ENCODE peak calls at places on chromosomes 7 and 10, in five cellular contexts. L is thoracic aorta, M is stomach, R is coronary artery, C is uterus. I is an unnamed sample.

GRCh38 chr10:85111271-85111670 is 782.9 kb downstream of the CCSER2 start:
- DNase-seq in L (no peak), M (no peak), R (no peak), C (no peak), I (no peak)

GRCh38 chr10:16828114-16828568 is 10.9 kb upstream of the RSU1 start:
- DNase-seq in L (no peak), M (peak; percentile 48), R (peak; percentile 78), C (peak; percentile 58), I (no peak)

GRCh38 chr10:12448340-12448728 is 99.0 kb downstream of the CAMK1D start:
- DNase-seq in L (no peak), M (no peak), R (no peak), C (no peak), I (no peak)

GRCh38 chr7:30074422-30075030 is 46.3 kb downstream of the PLEKHA8 start:
- DNase-seq in L (no peak), M (no peak), R (no peak), C (no peak), I (no peak)

GRCh38 chr10:96470108-96470743 is 43.5 kb downstream of the TLL2 start:
- DNase-seq in L (no peak), M (peak; percentile 31), R (no peak), C (no peak), I (no peak)

GRCh38 chr10:106997721-106998120 is 166.8 kb downstream of the SORCS1 start:
- DNase-seq in L (no peak), M (no peak), R (no peak), C (no peak), I (peak; percentile 19)

GRCh38 chr7:22270371-22270770 is 86.6 kb downstream of the RAPGEF5 start:
- DNase-seq in L (no peak), M (no peak), R (no peak), C (no peak), I (no peak)

GRCh38 chr7:100247152-100247757 is 27.5 kb downstream of the PVRIG start:
- DNase-seq in L (no peak), M (peak; percentile 28), R (no peak), C (no peak), I (peak; percentile 95)

GRCh38 chr10:46525824-46526681 is 30.4 kb downstream of the GPRIN2 start:
- DNase-seq in L (no peak), M (no peak), R (no peak), C (no peak), I (no peak)

GRCh38 chr10:22997102-22997501 is 69.2 kb downstream of the ARMC3 start:
- DNase-seq in L (no peak), M (no peak), R (no peak), C (no peak), I (no peak)

GRCh38 chr7:142420554-142421362 is 162.9 kb upstream of the PRSS58 start:
- DNase-seq in L (no peak), M (no peak), R (no peak), C (no peak), I (no peak)

DNA sequence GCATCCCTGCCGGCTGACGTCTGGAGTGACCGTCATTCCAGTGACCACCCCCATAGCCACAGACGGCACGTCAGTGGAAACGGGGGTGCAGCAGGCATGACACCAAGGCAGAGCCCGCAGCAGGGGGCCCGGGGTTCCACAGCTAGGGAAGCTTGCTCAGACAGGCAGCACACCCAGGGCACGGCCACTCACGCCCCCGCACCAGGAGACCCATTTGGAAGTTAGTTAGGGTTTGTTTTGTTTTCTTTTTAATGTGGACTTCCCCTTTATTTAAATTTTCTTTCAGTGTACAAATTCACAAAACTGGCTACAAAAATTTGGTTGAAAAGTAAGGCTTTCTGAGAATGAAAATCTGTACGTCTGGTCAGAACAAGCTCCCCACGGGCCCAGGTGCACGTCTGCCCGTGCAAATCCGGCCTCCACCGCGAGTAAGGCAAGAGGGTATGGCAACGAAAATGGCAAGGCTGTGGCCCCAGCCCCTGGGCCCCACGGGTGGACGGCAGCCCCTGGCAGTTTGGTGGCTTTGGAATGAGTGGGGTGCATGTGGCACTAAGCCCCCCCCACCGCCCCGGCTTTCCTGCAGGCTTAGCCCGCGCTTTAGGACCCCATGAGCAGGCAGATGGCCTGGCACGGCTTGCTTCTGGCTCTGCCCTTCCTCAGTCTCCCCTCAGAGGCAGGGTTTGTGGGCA is 124.2 kb downstream of the FAM53B start:
- DNase-seq in L (no peak), M (no peak), R (no peak), C (no peak), I (no peak)
- H3K4me3 ChIP-seq in L (no peak overlapping the region), M (no peak overlapping the region), R (no peak overlapping the region), C (no peak overlapping the region), I (no peak overlapping the region)

GRCh38 chr10:124473070-124473469 is 11.4 kb downstream of the LHPP start:
- DNase-seq in L (no peak), M (no peak), R (no peak), C (no peak), I (no peak)
- H3K27ac ChIP-seq in L (no peak overlapping the region), M (no peak overlapping the region), R (no peak overlapping the region), C (no peak overlapping the region), I (no peak overlapping the region)

GRCh38 chr7:5218564-5219360 is 28.7 kb downstream of the WIPI2 start:
- DNase-seq in L (no peak), M (no peak), R (no peak), C (no peak), I (no peak)
- H3K4me3 ChIP-seq in L (no peak overlapping the region), M (no peak overlapping the region), R (no peak overlapping the region), C (no peak overlapping the region), I (no peak overlapping the region)

GRCh38 chr10:34906021-34906965 is 91.2 kb upstream of the PARD3 start:
- DNase-seq in L (no peak), M (no peak), R (no peak), C (no peak), I (peak; percentile 18)

GRCh38 chr10:34907743-34908425 is 92.8 kb upstream of the PARD3 start:
- DNase-seq in L (no peak), M (no peak), R (no peak), C (no peak), I (no peak)

GRCh38 chr10:34911661-34912205 is 96.6 kb upstream of the PARD3 start:
- DNase-seq in L (no peak), M (no peak), R (no peak), C (no peak), I (no peak)

GRCh38 chr10:34905200-34905927 is 90.3 kb upstream of the PARD3 start:
- DNase-seq in L (no peak), M (no peak), R (no peak), C (no peak), I (no peak)

GRCh38 chr10:34908472-34908871 is 93.4 kb upstream of the PARD3 start:
- DNase-seq in L (no peak), M (no peak), R (no peak), C (peak; percentile 30), I (no peak)
- H3K27ac ChIP-seq in L (no peak overlapping the region), M (no peak overlapping the region), R (no peak overlapping the region), C (peak overlapping the region; percentile 34), I (no peak overlapping the region)

DNA sequence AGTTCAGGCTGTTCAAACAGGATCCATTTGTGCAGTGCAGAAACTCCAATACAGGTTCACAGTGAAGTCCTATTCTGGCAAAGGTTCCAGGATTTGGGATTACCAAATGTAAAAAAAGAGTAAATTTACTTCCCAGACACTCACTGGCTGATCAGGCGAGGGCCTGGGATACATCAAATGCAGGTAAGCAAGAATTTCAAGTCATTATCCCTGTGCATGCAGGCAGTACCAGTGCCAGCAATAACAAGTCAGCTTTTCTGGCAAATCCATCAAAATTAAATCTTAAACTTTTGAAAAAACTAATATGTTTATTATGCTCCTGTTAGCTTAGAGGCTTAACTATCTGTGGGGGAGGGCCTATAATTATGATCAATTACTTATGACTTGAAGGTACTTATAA is 6.3 kb downstream of the CDK6 start:
- DNase-seq in L (no peak), M (no peak), R (no peak), C (no peak), I (no peak)
- H3K4me3 ChIP-seq in L (no peak overlapping the region), M (no peak overlapping the region), R (no peak overlapping the region), C (no peak overlapping the region), I (no peak overlapping the region)

GRCh38 chr10:24618401-24618800 is 105.3 kb downstream of the ARHGAP21 start:
- DNase-seq in L (no peak), M (no peak), R (no peak), C (no peak), I (no peak)

GRCh38 chr10:24617771-24618396 is 105.8 kb downstream of the ARHGAP21 start:
- DNase-seq in L (no peak), M (peak; percentile 68), R (no peak), C (peak; percentile 26), I (peak; percentile 19)

GRCh38 chr10:24616536-24616935 is 107.2 kb downstream of the ARHGAP21 start:
- DNase-seq in L (no peak), M (no peak), R (no peak), C (no peak), I (no peak)
- H3K27ac ChIP-seq in L (no peak overlapping the region), M (no peak overlapping the region), R (no peak overlapping the region), C (no peak overlapping the region), I (no peak overlapping the region)

GRCh38 chr7:105388373-105389089 is at the start of gene SRPK2:
- DNase-seq in L (no peak), M (peak; percentile 84), R (peak; percentile 77), C (peak; percentile 74), I (peak; percentile 62)
- H3K4me3 ChIP-seq in L (peak within 1 kb of the TSS; percentile 91), M (peak within 1 kb of the TSS; percentile 90), R (peak within 1 kb of the TSS; percentile 94), C (peak within 1 kb of the TSS; percentile 98), I (peak within 1 kb of the TSS; percentile 98)

I was measured in gastrocnemius medialis.